ENCODE peak calls at places on chromosomes 7 and 10, in four cellular contexts. Z, B, O and Q are unnamed samples.

GRCh38 chr10:19815478-19816419 is 483 bp upstream of the PLXDC2 start:
- DNase-seq in O (peak), B (no peak), Z (peak), Q (no peak)

GRCh38 chr7:155225095-155225494 is 72.6 kb upstream of the INSIG1 start:
- DNase-seq in B (no peak), Z (no peak), O (no peak), Q (no peak)

GRCh38 chr10:103238506-103239252 is 7.0 kb upstream of the RPEL1 start:
- DNase-seq in O (peak), Z (peak), B (peak), Q (no peak)

GRCh38 chr10:118870467-118871243 is 115.9 kb upstream of the CACUL1 start:
- DNase-seq in B (peak), Z (no peak), O (no peak), Q (peak)

GRCh38 chr7:106329971-106330733 is 45.4 kb upstream of the NAMPT start:
- DNase-seq in O (no peak), Z (no peak), B (peak), Q (no peak)

GRCh38 chr10:100009283-100009792 is 409 bp downstream of the DNMBP start:
- DNase-seq in O (no peak), Z (peak), B (no peak), Q (no peak)

GRCh38 chr10:112980908-112981307 is 30.9 kb downstream of the TCF7L2 start:
- DNase-seq in O (no peak), B (no peak), Z (no peak), Q (no peak)

GRCh38 chr10:47354162-47354561 is 6.0 kb downstream of the RBP3 start:
- DNase-seq in B (no peak), Z (no peak), O (no peak), Q (no peak)

GRCh38 chr10:33703897-33704825 is 369.7 kb upstream of the NRP1 start:
- DNase-seq in O (no peak), Z (no peak), B (peak), Q (no peak)

GRCh38 chr10:15348579-15348978 is 22.5 kb downstream of the FAM171A1 start:
- DNase-seq in Z (peak), O (no peak), B (peak), Q (no peak)

GRCh38 chr7:36765605-36766004 is 41.3 kb upstream of the AOAH start:
- DNase-seq in B (no peak), Z (no peak), O (no peak), Q (no peak)

GRCh38 chr7:134899729-134900128 is 86.6 kb upstream of the AGBL3 start:
- DNase-seq in B (no peak), Z (no peak), O (no peak), Q (no peak)

DNA sequence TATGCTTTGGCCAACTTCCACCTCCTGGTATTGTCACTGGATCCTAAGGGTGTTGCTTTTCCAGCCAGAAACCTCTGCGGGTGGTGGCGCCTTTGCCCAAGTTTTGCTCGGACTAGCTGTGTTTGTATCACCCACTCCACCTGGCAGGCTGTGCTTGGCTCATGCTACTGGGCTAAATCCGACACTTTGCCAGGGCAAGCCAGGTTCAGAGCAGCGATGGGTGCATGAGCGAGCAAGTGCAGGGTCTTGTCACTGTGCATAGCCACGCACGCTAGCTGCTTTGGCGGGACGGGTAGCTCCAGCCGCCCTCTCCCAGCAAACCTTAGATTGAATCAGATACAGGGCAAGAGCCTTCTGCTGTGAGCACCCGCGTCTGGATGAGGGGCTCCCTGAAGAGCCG is 737.5 kb downstream of the PCDH15 start:
- DNase-seq in O (no peak), B (no peak), Z (no peak), Q (no peak)
- TF ChIP-seq CTCF in O (no peak), B (no peak), Z (no peak), Q (no peak)

GRCh38 chr10:64738462-64738861 is 1217.3 kb downstream of the REEP3 start:
- DNase-seq in Z (no peak), B (no peak), O (no peak), Q (no peak)

GRCh38 chr10:64731016-64731415 is 1209.8 kb downstream of the REEP3 start:
- DNase-seq in Z (no peak), B (no peak), O (no peak), Q (no peak)

GRCh38 chr10:64732372-64732715 is 1211.1 kb downstream of the REEP3 start:
- DNase-seq in O (no peak), B (no peak), Z (no peak), Q (no peak)

DNA sequence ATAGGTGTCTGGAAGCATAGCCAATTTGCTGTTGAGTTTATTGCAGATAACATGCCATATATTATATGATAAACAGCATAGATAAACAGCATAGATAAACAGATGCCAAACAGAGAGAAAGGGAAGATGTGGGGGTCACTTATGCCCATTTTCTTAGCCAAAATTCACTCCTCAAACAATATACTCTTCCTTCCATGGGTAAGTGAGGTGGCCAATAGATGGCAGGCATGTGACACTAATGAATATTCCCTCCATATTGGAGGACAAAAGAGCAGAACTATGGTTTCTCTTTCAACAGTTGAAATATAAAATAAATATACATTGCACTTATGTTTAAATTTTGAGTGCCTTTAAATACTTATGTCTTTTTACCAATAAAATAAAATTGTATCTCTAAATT is 1212.8 kb downstream of the REEP3 start:
- DNase-seq in B (no peak), O (no peak), Z (no peak), Q (no peak)
- TF ChIP-seq CTCF in B (no peak), O (no peak), Z (no peak), Q (no peak)

GRCh38 chr10:44030132-44030531 is 354.8 kb downstream of the CXCL12 start:
- DNase-seq in O (no peak), B (no peak), Z (no peak), Q (no peak)
- TF ChIP-seq CTCF in O (no peak), B (no peak), Z (peak), Q (no peak)

GRCh38 chr10:78751716-78752115 is 317.1 kb upstream of the ZMIZ1 start:
- DNase-seq in B (no peak), Z (no peak), O (no peak), Q (no peak)

GRCh38 chr10:78752251-78752650 is 316.5 kb upstream of the ZMIZ1 start:
- DNase-seq in B (no peak), O (no peak), Z (no peak), Q (no peak)

GRCh38 chr10:78750418-78750817 is 318.3 kb upstream of the ZMIZ1 start:
- DNase-seq in O (no peak), B (no peak), Z (no peak), Q (no peak)

GRCh38 chr10:78754269-78755074 is 314.3 kb upstream of the ZMIZ1 start:
- DNase-seq in Z (no peak), B (peak), O (no peak), Q (no peak)

GRCh38 chr10:78752708-78753107 is 316.1 kb upstream of the ZMIZ1 start:
- DNase-seq in B (no peak), Z (no peak), O (no peak), Q (no peak)
- TF ChIP-seq CTCF in B (no peak), Z (no peak), O (no peak), Q (no peak)

DNA sequence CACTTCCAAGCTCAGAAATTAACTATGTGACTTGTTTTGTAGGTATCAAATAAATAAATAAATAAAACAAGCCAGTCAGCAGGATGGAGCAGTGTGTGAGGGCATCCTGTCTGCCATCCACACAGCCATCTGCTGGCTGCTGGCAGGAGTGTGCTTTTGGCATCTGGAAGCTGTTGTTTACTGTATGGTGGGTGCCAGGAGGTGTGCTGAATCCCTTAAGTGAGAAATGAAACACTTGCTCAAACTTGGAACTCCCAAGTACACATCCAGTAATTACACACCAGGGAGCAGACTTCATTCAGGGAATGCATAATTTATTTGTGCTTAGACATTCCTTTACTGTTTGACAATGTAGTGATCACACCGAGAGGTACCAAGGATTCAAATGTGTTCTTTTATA is 16.9 kb upstream of the TAX1BP1 start:
- DNase-seq in B (peak), O (no peak), Z (no peak), Q (no peak)
- TF ChIP-seq CTCF in B (peak), O (no peak), Z (no peak), Q (no peak)

DNA sequence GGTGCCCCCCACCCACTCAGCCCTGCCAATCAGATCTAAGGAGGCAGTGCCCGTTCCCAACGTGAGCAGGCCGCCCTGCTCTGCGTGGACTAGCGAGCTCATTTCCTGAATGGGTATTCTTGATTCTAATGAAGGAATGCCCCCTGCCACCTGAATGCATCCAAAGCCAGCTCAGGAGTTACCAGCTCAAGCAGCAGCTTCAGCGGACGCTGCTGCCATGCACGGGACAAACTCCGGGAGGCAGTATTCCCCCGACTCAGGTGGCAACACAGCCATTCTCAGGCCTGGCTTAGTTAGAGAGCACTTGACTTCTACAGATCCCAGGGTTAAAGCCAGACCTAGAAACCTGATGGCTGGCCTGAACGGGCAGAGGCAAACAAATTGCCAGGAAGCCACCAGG is 25.8 kb downstream of the PSAP start:
- DNase-seq in B (no peak), O (no peak), Z (no peak), Q (no peak)
- TF ChIP-seq CTCF in B (no peak), O (no peak), Z (no peak), Q (no peak)

GRCh38 chr10:81018898-81019890 is 481.5 kb downstream of the SH2D4B start:
- DNase-seq in Z (no peak), O (no peak), B (peak), Q (no peak)

GRCh38 chr10:81007872-81008271 is 470.2 kb downstream of the SH2D4B start:
- DNase-seq in O (no peak), Z (no peak), B (no peak), Q (no peak)

DNA sequence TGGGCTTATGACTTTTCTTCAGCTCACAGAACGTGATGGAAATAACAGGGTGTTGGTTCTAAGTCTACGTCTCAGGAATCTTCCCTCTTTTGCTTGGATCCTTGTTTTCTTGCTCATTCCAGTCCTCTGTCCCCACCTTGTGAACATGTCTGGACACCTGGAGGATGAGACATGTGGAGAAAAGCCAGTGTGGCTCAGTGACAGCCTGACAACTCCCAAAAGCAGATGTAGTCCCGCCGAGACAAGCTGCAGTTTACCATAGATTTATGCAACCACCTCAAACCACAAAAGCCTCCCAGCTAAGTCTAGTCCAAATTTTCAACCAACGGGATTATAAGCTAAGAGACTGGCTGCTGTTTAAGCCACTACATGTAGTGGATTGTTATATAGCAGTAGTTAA is 476.1 kb downstream of the SH2D4B start:
- DNase-seq in O (no peak), B (no peak), Z (no peak), Q (no peak)
- TF ChIP-seq CTCF in O (no peak), B (no peak), Z (no peak), Q (no peak)

DNA sequence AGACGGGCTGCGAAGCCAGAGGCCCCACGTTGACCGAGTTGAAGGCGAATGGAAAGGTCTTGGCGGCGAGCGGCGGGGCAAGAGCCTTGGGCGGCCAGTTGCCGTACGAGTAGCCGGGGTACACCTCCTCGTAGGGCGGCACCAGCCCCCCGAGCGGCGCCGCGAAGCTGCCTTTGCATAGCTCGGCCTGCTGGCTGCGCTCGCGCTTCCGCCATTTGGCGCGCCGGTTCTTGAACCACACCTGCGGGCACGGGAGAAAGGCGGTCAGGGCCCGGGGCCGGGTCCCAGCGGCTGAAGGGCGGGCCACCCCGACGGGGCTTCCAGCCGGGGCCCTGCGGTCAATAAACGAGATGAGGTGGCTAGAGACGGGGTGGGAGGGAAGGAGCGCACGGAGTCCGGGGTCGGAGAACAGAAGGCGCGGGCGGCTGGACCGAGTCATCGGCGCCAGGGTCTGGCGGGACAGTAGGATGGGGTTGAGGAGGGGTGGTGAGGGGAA is 4.8 kb downstream of the ELOVL3 start:
- DNase-seq in O (peak), Z (no peak), B (no peak), Q (no peak)
- TF ChIP-seq CTCF in O (no peak), Z (peak), B (peak), Q (no peak)